ENCODE peak calls at places on chromosomes 7 and 10, in five cellular contexts. L, C, I, J and U are unnamed samples.

GRCh38 chr10:122504551-122504950 is 43.2 kb downstream of the HTRA1 start:
- DNase-seq in L (no peak), C (no peak), I (peak), J (peak), U (no peak)

GRCh38 chr7:116782177-116782711 is 80.1 kb upstream of the CAPZA2 start:
- DNase-seq in L (no peak), C (no peak), I (no peak), J (peak), U (no peak)

GRCh38 chr10:29600067-29600466 is 34.7 kb downstream of the SVIL start:
- DNase-seq in L (no peak), C (no peak), I (no peak), J (no peak), U (no peak)

GRCh38 chr10:77863446-77863845 is 63.1 kb downstream of the DLG5 start:
- DNase-seq in L (no peak), C (no peak), I (no peak), J (no peak), U (no peak)

GRCh38 chr7:112362796-112363195 is 87.5 kb upstream of the IFRD1 start:
- DNase-seq in L (no peak), C (no peak), I (no peak), J (no peak), U (no peak)

GRCh38 chr7:86320886-86321285 is 322.8 kb upstream of the GRM3 start:
- DNase-seq in L (no peak), C (no peak), I (no peak), J (no peak), U (no peak)

GRCh38 chr10:101018600-101019439 is 12.1 kb downstream of the PDZD7 start:
- DNase-seq in L (peak), C (peak), I (peak), J (no peak), U (peak)

GRCh38 chr7:12490105-12490688 is 80.3 kb upstream of the SCIN start:
- DNase-seq in L (peak), C (no peak), I (no peak), J (no peak), U (no peak)

GRCh38 chr10:28840954-28841353 is 163.6 kb downstream of the BAMBI start:
- DNase-seq in L (no peak), C (no peak), I (no peak), J (no peak), U (no peak)

DNA sequence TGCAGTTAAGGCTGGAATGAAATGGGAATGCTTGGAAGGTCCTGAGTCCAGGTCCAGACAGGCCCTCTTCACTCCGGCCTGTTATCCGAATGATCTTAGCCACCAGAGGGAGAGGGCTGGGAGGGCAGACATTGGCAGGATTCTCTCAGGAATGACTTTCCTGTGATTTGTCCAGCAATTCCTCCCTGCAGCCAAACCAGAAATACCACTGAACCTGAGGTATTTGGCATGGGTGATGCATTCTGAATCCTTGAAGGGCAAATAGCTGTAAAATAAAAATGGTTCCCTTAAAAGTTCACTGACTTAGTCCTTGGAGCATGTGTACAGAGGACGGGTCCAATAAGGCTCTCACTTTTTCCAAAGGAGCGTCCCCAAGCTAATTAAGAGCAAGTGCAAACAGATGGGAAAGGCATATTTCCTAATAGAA is 77.5 kb upstream of the HABP2 start:
- DNase-seq in L (no peak), C (no peak), I (no peak), J (peak), U (no peak)
- TF ChIP-seq CTCF in L (no peak), C (no peak), I (no peak), J (peak), U (no peak)

GRCh38 chr7:47792521-47793121 is 155.6 kb downstream of the PKD1L1 start:
- DNase-seq in L (no peak), C (no peak), I (no peak), J (no peak), U (no peak)
- TF ChIP-seq CTCF in L (peak), C (peak), I (no peak), J (peak), U (peak)

DNA sequence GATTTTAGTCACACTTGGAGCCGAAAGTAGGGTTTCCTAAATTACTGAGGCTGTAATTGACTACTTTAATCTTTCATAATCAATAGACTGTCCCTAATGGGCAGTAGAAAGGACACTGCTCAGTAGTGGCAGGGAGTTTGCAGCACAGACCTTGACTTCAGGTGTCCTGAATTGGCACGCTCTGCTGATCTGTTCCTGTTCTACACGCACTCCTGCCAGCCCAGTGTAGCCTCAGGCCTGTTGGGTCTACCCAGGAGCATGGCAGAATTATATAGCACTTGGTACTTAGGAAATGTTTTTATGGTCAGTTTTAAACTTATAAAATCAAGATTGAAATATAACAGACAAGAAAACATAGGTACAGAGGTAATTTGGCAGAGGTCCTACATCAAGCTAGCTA is 9.0 kb downstream of the EIF4H start:
- DNase-seq in L (no peak), C (no peak), I (no peak), J (no peak), U (no peak)
- TF ChIP-seq CTCF in L (no peak), C (no peak), I (no peak), J (no peak), U (no peak)

GRCh38 chr7:36796850-36797618 is 72.7 kb upstream of the AOAH start:
- DNase-seq in L (peak), C (no peak), I (no peak), J (no peak), U (no peak)

GRCh38 chr7:36794689-36795088 is 70.4 kb upstream of the AOAH start:
- DNase-seq in L (peak), C (no peak), I (no peak), J (no peak), U (no peak)

GRCh38 chr7:36790280-36790679 is 66.0 kb upstream of the AOAH start:
- DNase-seq in L (no peak), C (no peak), I (no peak), J (no peak), U (no peak)

GRCh38 chr7:36792421-36792820 is 68.1 kb upstream of the AOAH start:
- DNase-seq in L (no peak), C (no peak), I (no peak), J (no peak), U (no peak)

DNA sequence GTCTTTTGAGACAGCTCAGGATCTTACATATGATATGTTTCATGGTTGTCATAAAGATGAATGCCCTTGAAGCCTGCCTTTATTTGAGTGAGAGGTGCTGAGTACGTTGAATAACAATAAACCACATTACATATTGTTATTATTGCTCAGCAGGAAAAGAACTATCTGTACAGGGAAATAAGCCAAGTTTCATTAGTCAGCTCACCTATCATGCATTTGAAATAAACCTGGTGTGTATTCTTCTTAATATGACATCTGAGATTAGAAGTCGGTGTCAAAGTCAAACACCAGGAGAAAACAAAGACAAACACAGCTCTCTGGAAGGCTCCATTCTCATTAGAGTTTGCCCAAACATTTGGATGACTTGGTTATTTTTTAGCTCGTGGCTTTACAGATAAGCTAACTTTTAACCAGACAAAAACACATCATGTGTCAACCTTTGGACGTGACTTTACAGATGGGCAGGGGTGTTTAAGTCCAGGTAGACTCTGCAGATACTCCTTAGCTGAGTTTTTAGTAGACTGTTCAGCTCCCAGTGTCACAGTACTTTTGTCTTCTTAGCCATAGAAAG is 71.2 kb upstream of the AOAH start:
- DNase-seq in L (peak), C (no peak), I (no peak), J (no peak), U (no peak)
- TF ChIP-seq CTCF in L (no peak), C (no peak), I (no peak), J (no peak), U (no peak)

DNA sequence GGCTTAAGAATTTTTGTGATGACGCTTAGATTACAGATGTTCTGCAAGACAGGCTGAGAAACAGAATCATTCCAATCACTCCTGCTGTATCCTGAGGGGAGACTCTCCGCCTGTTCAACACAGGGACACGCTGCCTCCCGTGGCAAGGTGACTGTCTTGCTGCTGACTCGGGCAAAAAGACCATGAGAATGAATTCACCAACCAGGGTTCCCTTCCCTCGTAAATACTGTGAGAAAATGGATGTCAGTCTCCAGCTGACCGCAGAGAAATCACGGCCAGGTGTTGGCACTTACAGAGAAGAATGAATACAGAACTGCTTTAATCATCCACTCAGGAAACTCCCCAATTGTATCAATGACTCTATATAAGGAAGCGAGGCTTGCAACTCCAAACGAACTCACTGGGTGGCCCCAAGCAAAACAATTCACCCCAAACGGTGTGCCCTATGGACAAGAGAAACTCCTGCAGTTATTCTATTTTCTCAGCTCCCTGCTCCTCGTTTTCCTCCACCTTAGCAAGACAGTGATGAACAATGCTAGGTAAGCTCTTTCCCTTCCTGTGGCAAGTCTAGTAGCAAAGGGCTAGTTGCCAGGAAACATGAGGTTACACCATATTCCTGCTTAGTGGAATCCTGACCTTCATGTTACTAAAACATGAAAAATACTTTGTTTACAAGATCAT is 22.8 kb downstream of the GNA12 start:
- DNase-seq in L (no peak), C (no peak), I (no peak), J (peak), U (no peak)
- TF ChIP-seq CTCF in L (peak), C (no peak), I (no peak), J (peak), U (peak)

GRCh38 chr7:34131371-34131770 is 226.0 kb downstream of the BMPER start:
- DNase-seq in L (no peak), C (no peak), I (no peak), J (no peak), U (no peak)
- TF ChIP-seq CTCF in L (no peak), C (no peak), I (no peak), J (no peak), U (no peak)

DNA sequence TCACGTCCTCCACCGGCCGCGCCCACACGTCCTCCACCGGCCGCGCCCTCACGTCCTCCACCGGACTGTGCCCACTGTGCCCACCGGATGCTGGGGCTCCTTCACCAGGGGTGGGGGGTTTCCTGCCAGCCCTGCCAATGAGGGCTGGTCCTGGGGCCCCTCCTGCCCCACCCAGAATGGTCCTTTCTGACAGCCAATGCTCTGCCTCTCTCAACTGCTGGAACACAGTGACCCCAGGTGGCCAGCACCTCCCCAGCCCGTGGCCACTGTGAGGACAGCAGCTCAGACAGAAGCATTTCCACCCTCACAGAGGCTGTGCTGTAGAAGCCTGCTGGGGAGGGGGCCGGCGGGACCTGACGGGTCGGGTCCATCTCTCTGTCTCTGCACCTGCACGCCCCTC is 90.1 kb upstream of the DNAAF5 start:
- DNase-seq in L (peak), C (peak), I (no peak), J (no peak), U (no peak)
- TF ChIP-seq CTCF in L (peak), C (no peak), I (no peak), J (peak), U (no peak)

DNA sequence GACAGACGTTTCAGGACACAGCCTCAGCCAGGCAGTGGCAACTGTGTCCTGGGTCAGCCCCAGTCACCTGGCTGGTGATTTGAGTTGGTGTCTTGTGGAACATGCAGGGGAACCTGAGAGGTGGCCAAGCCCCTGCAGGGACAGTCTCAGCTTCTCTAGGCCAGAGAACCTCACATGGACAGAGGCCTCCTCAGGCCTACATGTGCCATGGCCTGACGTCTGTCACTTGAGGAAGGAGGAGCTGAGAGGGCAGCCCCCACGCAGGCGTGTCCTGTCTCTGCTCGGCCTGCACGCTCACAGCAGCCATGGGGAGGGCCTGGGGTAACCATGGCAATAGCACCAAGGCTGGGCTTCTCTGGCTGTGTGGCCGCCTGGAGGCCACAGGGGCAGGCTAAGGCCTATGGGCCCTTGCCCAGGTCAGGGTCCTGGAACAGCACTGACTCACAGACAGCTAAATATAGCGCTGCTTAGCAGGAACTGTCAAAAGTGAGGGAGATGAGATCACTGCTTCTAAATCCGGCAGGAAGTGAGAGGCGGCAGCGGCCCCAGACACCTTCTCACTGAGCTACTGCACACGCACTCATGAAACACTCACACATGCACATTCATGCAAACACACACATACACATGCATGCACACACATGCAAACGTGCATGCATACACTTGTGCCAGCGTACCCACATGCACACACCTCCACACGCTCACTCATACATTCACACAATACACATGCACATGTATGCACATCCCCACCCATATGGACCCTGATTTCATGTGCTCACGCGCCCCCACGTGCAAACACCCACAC is 57.0 kb downstream of the YKT6 start:
- DNase-seq in L (peak), C (peak), I (peak), J (peak), U (no peak)
- TF ChIP-seq CTCF in L (peak), C (no peak), I (no peak), J (no peak), U (no peak)

GRCh38 chr10:106980711-106981460 is 183.6 kb downstream of the SORCS1 start:
- DNase-seq in L (no peak), C (no peak), I (no peak), J (no peak), U (no peak)
- TF ChIP-seq CTCF in L (no peak), C (no peak), I (peak), J (no peak), U (no peak)

DNA sequence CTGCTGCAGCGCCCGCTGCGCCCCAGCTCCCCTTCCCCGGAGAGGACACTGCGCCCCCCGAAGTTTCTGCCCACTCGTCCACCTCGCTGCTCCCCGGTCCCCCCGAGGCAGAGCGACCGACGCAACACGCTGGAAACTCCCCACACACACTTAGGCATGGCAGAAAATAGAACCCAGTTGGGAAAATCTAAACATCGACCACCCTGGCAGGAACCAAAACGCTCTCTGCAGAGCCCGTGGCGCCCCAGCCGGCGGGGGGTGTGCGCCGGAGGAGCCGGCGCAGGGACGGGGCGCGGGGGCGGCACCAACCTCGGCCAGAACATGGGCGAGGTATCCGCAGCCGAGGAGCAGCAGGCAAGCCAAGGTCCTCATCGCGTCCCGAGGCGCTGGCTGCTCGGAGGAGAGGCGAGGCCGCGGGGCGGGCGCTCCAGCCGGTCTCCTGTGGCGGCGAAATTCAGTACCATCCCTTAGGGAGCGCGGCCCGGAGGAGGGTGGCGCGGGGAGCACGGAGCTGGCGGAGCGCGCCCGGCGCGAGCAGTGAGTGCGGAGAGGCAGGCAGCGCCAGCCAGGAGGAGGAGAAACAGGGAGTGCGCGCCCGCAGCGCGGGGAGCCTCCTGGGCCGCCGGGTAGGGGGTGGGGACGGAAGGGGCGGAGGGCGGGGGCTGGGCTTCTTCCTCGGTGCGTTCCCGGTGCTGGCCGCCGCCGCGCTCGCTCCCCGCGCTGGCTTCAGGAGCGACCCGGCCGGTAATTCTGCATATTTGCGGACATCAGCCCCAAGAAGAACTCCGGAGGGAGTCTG is 817 bp downstream of the PDGFA start:
- DNase-seq in L (no peak), C (peak), I (peak), J (peak), U (peak)
- TF ChIP-seq CTCF in L (no peak), C (no peak), I (no peak), J (peak), U (no peak)